ENCODE peak calls at places on chromosomes 12 and 14, in four cellular contexts. Z, C, F and I are unnamed samples.

GRCh38 chr12:92080390-92081285 is 65.0 kb downstream of the BTG1 start:
- DNase-seq in Z (no peak), C (peak; percentile 96), F (no peak), I (peak; percentile 78)

GRCh38 chr14:99649643-99650042 is 4.7 kb downstream of the HHIPL1 start:
- DNase-seq in Z (no peak), C (no peak), F (no peak), I (no peak)

GRCh38 chr12:3342051-3342450 is 149.0 kb upstream of the PRMT8 start:
- DNase-seq in Z (no peak), C (peak; percentile 40), F (no peak), I (peak; percentile 46)

GRCh38 chr12:62848418-62848817 is 86.5 kb downstream of the PPM1H start:
- DNase-seq in Z (no peak), C (peak; percentile 35), F (no peak), I (peak; percentile 91)

GRCh38 chr14:25406818-25407217 is 356.9 kb upstream of the STXBP6 start:
- DNase-seq in Z (peak; percentile 41), C (peak; percentile 52), F (no peak), I (peak; percentile 29)

GRCh38 chr12:39239484-39240143 is 203.3 kb downstream of the KIF21A start:
- DNase-seq in Z (peak; percentile 51), C (no peak), F (no peak), I (no peak)

GRCh38 chr12:57898308-57898970 is 42.9 kb upstream of the ATP23 start:
- DNase-seq in Z (peak; percentile 48), C (no peak), F (no peak), I (no peak)

GRCh38 chr12:131188131-131189050 is 234.7 kb downstream of the ADGRD1 start:
- DNase-seq in Z (no peak), C (no peak), F (no peak), I (no peak)

GRCh38 chr14:24816929-24817637 is 183.1 kb upstream of the GZMB start:
- DNase-seq in Z (peak; percentile 73), C (no peak), F (no peak), I (no peak)

GRCh38 chr12:67943295-67943892 is 45.9 kb upstream of the IFNG-AS1 start:
- DNase-seq in Z (peak; percentile 72), C (peak; percentile 78), F (peak; percentile 77), I (peak; percentile 86)

GRCh38 chr12:53980448-53981388 is 4.2 kb upstream of the HOXC10 start:
- DNase-seq in Z (no peak), C (no peak), F (no peak), I (no peak)
- H3K4me3 ChIP-seq in Z (no peak overlapping the region), C (no peak overlapping the region), F (no peak overlapping the region), I (no peak overlapping the region)

GRCh38 chr12:100823988-100824387 is 29.4 kb downstream of the ANO4 start:
- DNase-seq in Z (no peak), C (peak; percentile 82), F (no peak), I (peak; percentile 21)

GRCh38 chr12:100830003-100830795 is 35.6 kb downstream of the ANO4 start:
- DNase-seq in Z (no peak), C (no peak), F (no peak), I (no peak)

GRCh38 chr12:100826323-100826722 is 31.7 kb downstream of the ANO4 start:
- DNase-seq in Z (peak; percentile 17), C (peak; percentile 60), F (peak; percentile 14), I (peak; percentile 65)

GRCh38 chr12:100824476-100824875 is 29.9 kb downstream of the ANO4 start:
- DNase-seq in Z (no peak), C (no peak), F (no peak), I (no peak)

DNA sequence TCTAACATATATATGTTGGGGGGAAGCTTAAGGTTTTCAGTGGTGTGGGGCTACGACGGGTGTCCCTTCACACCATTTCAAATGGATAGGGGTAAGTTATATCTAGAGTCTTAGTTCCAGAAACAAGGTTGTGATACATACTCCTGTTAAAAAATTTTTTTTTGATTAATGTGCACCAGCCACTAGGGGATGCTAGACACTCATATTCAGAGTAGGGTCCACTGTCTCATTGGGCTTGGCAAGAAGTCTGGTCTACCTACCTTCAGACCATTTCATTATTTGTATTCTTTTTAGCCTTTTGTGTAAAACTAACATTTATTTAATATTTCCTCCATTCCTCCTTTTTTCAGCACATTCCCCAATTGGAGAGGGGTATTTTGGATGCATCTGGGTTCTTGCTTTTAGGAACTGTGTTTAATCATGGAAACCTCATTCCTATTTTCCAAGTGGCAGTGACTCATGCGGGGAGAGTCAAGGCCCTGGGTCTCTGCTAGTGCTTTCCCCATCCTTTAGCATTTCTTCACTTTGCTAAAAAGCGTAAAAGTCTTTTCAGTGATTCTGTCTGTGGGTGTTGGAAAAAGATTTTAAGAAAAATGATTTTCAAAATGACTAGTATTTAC is 33.4 kb downstream of the ANO4 start:
- DNase-seq in Z (no peak), C (peak; percentile 60), F (no peak), I (peak; percentile 65)
- TF ChIP-seq CTCF in Z (peak; percentile 63), C (peak; percentile 95), F (no peak), I (peak; percentile 73)

DNA sequence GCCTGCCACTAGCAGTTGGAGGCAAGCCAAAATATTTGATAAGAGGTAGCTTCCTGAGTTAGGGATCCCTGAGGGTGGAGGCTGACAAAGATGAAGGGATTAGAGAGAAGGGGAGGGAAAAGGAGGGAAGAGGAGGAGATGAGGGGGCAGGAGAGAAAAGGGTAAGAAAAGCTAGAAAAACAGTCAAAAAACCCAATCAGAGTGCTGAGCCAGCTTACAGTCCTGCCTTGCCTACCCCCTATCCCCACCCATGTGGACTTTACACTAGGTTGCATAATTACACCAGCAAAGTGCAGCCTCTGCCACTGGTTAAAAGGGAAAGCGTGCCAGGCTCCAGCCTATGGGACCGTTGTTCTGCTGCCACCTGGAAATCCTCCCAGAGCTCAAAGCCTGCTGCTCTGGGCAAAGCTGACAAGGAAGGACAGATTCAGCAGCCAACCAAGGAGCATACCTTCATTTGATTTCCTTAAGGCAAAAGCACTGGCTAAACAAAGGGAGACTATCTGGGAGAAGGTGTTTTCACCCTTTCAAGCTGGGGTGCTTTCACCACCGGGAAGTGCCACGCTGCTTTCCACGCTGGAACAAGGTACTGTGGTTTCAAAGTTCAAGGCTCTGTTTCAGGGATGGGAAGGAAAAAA is 3.9 kb upstream of the NUMB start:
- DNase-seq in Z (peak; percentile 88), C (peak; percentile 43), F (peak; percentile 27), I (peak; percentile 61)
- H3K4me3 ChIP-seq in Z (peak overlapping the region; percentile 15), C (peak overlapping the region; percentile 35), F (no peak overlapping the region), I (peak overlapping the region; percentile 31)

GRCh38 chr14:90399541-90400444 is 3.0 kb downstream of the CALM1 start:
- DNase-seq in Z (peak; percentile 92), C (peak; percentile 88), F (peak; percentile 91), I (peak; percentile 95)
- TF ChIP-seq CTCF in Z (peak; percentile 99), C (peak; percentile 99), F (peak; percentile 97), I (peak; percentile 100)

DNA sequence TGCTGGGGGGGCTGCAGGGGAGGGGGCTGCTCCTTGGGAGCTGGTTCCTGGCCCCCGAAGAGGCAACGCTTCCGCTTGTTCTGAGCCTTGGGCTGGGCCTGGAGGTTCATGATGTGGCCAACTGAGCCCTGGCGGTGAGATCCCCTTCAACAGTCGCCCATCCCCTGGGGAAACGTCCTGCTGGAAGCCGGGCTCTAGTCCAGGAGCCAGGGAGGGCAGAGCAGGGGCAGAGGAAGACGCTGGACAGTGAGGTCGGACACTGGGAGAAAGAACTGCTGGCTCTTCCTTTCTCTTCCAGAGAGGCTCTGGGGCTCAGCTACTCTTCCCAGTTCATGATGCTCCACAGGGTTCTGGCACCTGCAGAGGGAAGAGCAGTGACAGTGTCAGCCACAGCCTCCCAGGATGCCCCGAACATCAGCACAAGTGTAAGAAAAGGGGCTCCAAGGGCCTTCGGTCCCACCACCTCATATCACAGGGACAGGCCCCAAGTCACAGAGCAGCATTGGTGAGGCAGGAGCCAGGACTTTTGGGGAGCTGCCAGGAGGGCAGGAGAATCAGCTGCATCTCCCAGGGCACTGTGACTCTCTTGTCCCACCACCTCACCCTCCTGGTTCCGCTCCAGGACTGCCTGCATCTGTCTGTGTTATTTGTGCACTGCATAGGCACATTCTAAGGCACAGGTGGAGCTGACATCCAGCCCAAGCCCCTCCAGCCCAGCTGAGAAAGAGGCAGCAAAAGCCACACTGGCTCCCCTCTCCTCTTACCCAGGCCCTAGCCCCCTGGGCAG is 25.9 kb upstream of the PNMA1 start:
- DNase-seq in Z (no peak), C (no peak), F (no peak), I (no peak)
- H3K4me3 ChIP-seq in Z (no peak overlapping the region), C (no peak overlapping the region), F (no peak overlapping the region), I (no peak overlapping the region)

GRCh38 chr14:64040044-64040443 is 187.2 kb downstream of the SYNE2 start:
- DNase-seq in Z (no peak), C (peak; percentile 40), F (no peak), I (peak; percentile 60)
- TF ChIP-seq CTCF in Z (no peak), C (peak; percentile 47), F (no peak), I (peak; percentile 53)